ENCODE peak calls at places on chromosomes 12 and 14, in five cellular contexts. D is A172, W is GM06990, X is HCEC 1CT, V is endothelial cell of umbilical vein. G is an unnamed sample.

GRCh38 chr14:93893550-93894329 is 33.4 kb upstream of the FAM181A start:
- DNase-seq in D (no peak), W (no peak), X (no peak), V (no peak), G (no peak)

GRCh38 chr12:81639196-81639595 is 120.0 kb downstream of the PPFIA2 start:
- DNase-seq in D (peak), W (no peak), X (no peak), V (no peak), G (no peak)

GRCh38 chr12:130013771-130014484 is 110.1 kb upstream of the TMEM132D start:
- DNase-seq in D (peak), W (peak), X (no peak), V (no peak), G (peak)

GRCh38 chr12:92021665-92022033 is 124.0 kb downstream of the BTG1 start:
- DNase-seq in D (no peak), W (no peak), X (no peak), V (no peak), G (no peak)

GRCh38 chr14:52695481-52696091 is at the start of gene ERO1A:
- DNase-seq in D (peak), W (peak), X (peak), V (peak), G (peak)

GRCh38 chr12:62484234-62484633 is 17.6 kb downstream of the MON2 start:
- DNase-seq in D (no peak), W (no peak), X (no peak), V (no peak), G (peak)

GRCh38 chr14:64510825-64511679 is 6.5 kb downstream of the ZBTB1 start:
- DNase-seq in D (peak), W (no peak), X (peak), V (peak), G (peak)

GRCh38 chr12:26017484-26018211 is 59.2 kb downstream of the RASSF8 start:
- DNase-seq in D (peak), W (peak), X (peak), V (peak), G (peak)

GRCh38 chr14:100588671-100589070 is 1.5 kb upstream of the BEGAIN start:
- DNase-seq in D (no peak), W (no peak), X (no peak), V (no peak), G (no peak)

GRCh38 chr14:53004976-53005375 is 54.1 kb upstream of the FERMT2 start:
- DNase-seq in D (no peak), W (no peak), X (peak), V (no peak), G (no peak)

GRCh38 chr12:95721320-95721719 is 69.2 kb downstream of the NTN4 start:
- DNase-seq in D (peak), W (no peak), X (no peak), V (no peak), G (peak)

GRCh38 chr12:591571-592505 is 71.4 kb downstream of the NINJ2 start:
- DNase-seq in D (no peak), W (no peak), X (no peak), V (no peak), G (no peak)

GRCh38 chr12:42741771-42742510 is 152.4 kb upstream of the PRICKLE1 start:
- DNase-seq in D (peak), W (no peak), X (peak), V (no peak), G (peak)

GRCh38 chr14:88554458-88555286 is at the start of gene PTPN21:
- DNase-seq in D (peak), W (no peak), X (peak), V (peak), G (peak)

GRCh38 chr12:13183621-13184020 is 12.9 kb upstream of the EMP1 start:
- DNase-seq in D (no peak), W (no peak), X (no peak), V (no peak), G (no peak)

GRCh38 chr12:53974084-53975018 is at the start of gene HOTAIR:
- DNase-seq in D (peak), W (peak), X (peak), V (no peak), G (peak)

GRCh38 chr14:59254911-59255545 is 66.6 kb downstream of the DAAM1 start:
- DNase-seq in D (no peak), W (no peak), X (no peak), V (peak), G (no peak)

GRCh38 chr14:56949828-56950227 is 139.5 kb upstream of the OTX2 start:
- DNase-seq in D (peak), W (no peak), X (no peak), V (peak), G (no peak)

GRCh38 chr12:107480836-107481608 is 204.6 kb upstream of the PWP1 start:
- DNase-seq in D (no peak), W (no peak), X (no peak), V (no peak), G (no peak)

GRCh38 chr12:104025771-104026170 is 24.2 kb downstream of the GLT8D2 start:
- DNase-seq in D (no peak), W (no peak), X (peak), V (no peak), G (no peak)

GRCh38 chr12:46983959-46984833 is 95.2 kb upstream of the PCED1B start:
- DNase-seq in D (peak), W (no peak), X (peak), V (peak), G (peak)

GRCh38 chr12:57491393-57492280 is 3.8 kb downstream of the MARS1 start:
- DNase-seq in D (no peak), W (no peak), X (no peak), V (no peak), G (peak)

GRCh38 chr12:72272731-72273498 is 745 bp downstream of the TRHDE start:
- DNase-seq in D (no peak), W (peak), X (no peak), V (no peak), G (no peak)

GRCh38 chr14:73780896-73781295 is 66.7 kb upstream of the PNMA1 start:
- DNase-seq in D (no peak), W (no peak), X (no peak), V (no peak), G (no peak)

GRCh38 chr12:130124106-130124505 is 38.2 kb upstream of the FZD10 start:
- DNase-seq in D (no peak), W (no peak), X (no peak), V (no peak), G (no peak)

GRCh38 chr14:89264196-89264800 is 152.7 kb downstream of the FOXN3 start:
- DNase-seq in D (no peak), W (no peak), X (no peak), V (no peak), G (no peak)

GRCh38 chr14:55102141-55102547 is 26.9 kb upstream of the LGALS3 start:
- DNase-seq in D (peak), W (peak), X (peak), V (peak), G (peak)

GRCh38 chr12:58923781-58924180 is 3.5 kb upstream of the LRIG3 start:
- DNase-seq in D (no peak), W (no peak), X (no peak), V (no peak), G (no peak)

GRCh38 chr12:92034858-92035401 is 110.7 kb downstream of the BTG1 start:
- DNase-seq in D (peak), W (peak), X (peak), V (peak), G (peak)